ENCODE peak calls at places on chromosomes 11 and 22, in eight cellular contexts. T is mucosa of descending colon, X is foreskin fibroblast, H is OCI-LY7, F is thoracic aorta, L is A673, Z is astrocyte of the spinal cord, G is Peyer's patch. N is an unnamed sample.

GRCh38 chr11:32430586-32431357 is 4.6 kb downstream of the WT1 start:
- DNase-seq in T (no peak), X (no peak), H (no peak), F (no peak), L (no peak), Z (no peak), G (no peak), N (no peak)

GRCh38 chr11:117851852-117852251 is 24.6 kb downstream of the FXYD6 start:
- DNase-seq in T (no peak), X (no peak), H (no peak), F (no peak), L (no peak), Z (peak; percentile 8), G (no peak), N (peak; percentile 56)

GRCh38 chr11:1628506-1629325 is 859 bp upstream of the KRTAP5-5 start:
- DNase-seq in T (peak; percentile 59), X (peak; percentile 19), H (peak; percentile 43), F (no peak), L (peak; percentile 44), Z (peak; percentile 15), G (peak; percentile 75), N (no peak)

GRCh38 chr11:35567737-35568465 is 42.5 kb upstream of the PAMR1 start:
- DNase-seq in T (no peak), X (no peak), H (no peak), F (no peak), L (no peak), Z (peak; percentile 19), G (no peak), N (no peak)

GRCh38 chr11:117876341-117877119 is at the start of gene FXYD6:
- DNase-seq in T (peak; percentile 33), X (peak; percentile 6), H (no peak), F (no peak), L (peak; percentile 65), Z (peak; percentile 11), G (no peak), N (peak; percentile 76)

GRCh38 chr11:57324154-57324885 is 432 bp downstream of the TNKS1BP1 start:
- DNase-seq in T (peak; percentile 58), X (no peak), H (no peak), F (no peak), L (peak; percentile 57), Z (peak; percentile 56), G (peak; percentile 61), N (no peak)

GRCh38 chr11:76891793-76892192 is 31.1 kb downstream of the ACER3 start:
- DNase-seq in T (no peak), X (no peak), H (no peak), F (no peak), L (no peak), Z (no peak), G (no peak), N (no peak)

GRCh38 chr11:114169321-114169749 is 109.8 kb downstream of the ZBTB16 start:
- DNase-seq in T (no peak), X (peak; percentile 96), H (no peak), F (no peak), L (no peak), Z (no peak), G (no peak), N (no peak)

GRCh38 chr11:116217006-116217405 is 555.8 kb downstream of the BUD13 start:
- DNase-seq in T (peak; percentile 64), X (no peak), H (no peak), F (no peak), L (peak; percentile 45), Z (peak; percentile 39), G (peak; percentile 75), N (no peak)

GRCh38 chr11:44031549-44031948 is 16.2 kb upstream of the ACCSL start:
- DNase-seq in T (no peak), X (no peak), H (no peak), F (no peak), L (no peak), Z (no peak), G (no peak), N (peak; percentile 70)

GRCh38 chr22:42231929-42232328 is 38.5 kb downstream of the TCF20 start:
- DNase-seq in T (no peak), X (no peak), H (no peak), F (no peak), L (no peak), Z (no peak), G (no peak), N (no peak)

GRCh38 chr11:13962562-13963168 is at the start of gene SPON1:
- DNase-seq in T (peak; percentile 61), X (peak; percentile 12), H (no peak), F (no peak), L (peak; percentile 12), Z (peak; percentile 25), G (peak; percentile 69), N (no peak)

GRCh38 chr11:126032374-126032773 is 30.3 kb downstream of the CDON start:
- DNase-seq in T (no peak), X (no peak), H (no peak), F (no peak), L (no peak), Z (no peak), G (no peak), N (no peak)
- TF ChIP-seq CTCF in T (no peak), X (no peak), H (no peak), F (no peak), L (no peak), Z (no peak), G (no peak), N (no peak)

DNA sequence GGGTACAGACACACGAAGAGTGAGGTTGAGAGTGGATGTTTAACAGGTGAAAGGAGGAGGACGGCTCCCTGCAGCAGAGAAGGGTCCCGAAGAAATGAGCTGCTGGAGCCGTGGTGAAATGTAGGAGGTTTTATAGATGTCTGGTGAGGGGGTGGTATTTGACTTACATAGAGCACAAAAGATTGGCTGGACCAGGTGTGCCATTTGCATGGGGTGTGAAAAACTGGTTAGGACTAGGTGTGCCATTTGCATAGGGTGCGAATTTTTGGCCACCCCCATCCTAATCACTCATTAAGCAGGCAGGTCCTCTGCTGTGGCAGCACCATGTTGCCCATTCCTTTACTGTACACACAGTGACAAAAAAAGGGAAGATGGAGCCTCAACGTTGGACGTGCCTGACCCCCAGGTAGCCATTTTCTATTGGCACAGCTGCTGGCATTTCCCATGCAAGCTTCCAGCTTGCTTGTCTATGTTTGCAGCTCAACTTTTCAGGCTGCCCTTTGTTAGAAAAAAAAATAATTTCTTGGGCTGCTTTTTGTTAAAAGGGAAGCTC is 581.7 kb upstream of the B3GAT1 start:
- DNase-seq in T (no peak), X (no peak), H (no peak), F (no peak), L (no peak), Z (no peak), G (no peak), N (no peak)
- H3K4me3 ChIP-seq in T (no peak overlapping the region), X (no peak overlapping the region), H (no peak overlapping the region), F (no peak overlapping the region), L (no peak overlapping the region), Z (no peak overlapping the region), G (no peak overlapping the region), N (no peak overlapping the region)

GRCh38 chr11:86403458-86403857 is 28.8 kb downstream of the CCDC81 start:
- DNase-seq in T (no peak), X (no peak), H (no peak), F (no peak), L (no peak), Z (no peak), G (no peak), N (no peak)

GRCh38 chr11:86414032-86414431 is 39.3 kb downstream of the CCDC81 start:
- DNase-seq in T (no peak), X (no peak), H (no peak), F (no peak), L (no peak), Z (no peak), G (no peak), N (no peak)

DNA sequence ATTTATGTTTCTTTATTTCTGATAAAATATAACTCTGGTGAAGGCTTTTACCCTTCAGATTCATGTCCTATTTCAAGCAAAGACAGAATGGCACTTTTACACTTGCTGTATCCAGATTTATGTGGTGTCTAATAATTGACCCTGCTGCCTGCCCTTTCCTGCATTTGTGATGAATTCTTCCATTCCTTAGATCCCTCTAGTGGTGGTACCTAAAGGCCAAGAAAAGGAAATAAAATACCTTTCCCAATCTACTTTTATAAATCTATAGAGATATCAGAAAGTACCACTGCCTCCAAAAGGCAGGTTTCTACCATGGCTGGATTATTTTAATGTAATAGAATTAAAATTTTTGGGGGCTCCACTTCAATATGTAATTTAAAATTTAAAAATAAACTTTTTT is 34.2 kb downstream of the CCDC81 start:
- DNase-seq in T (no peak), X (no peak), H (no peak), F (no peak), L (no peak), Z (no peak), G (no peak), N (no peak)
- TF ChIP-seq CTCF in T (no peak), X (peak; percentile 33), H (peak; percentile 24), F (no peak), L (peak; percentile 33), Z (peak; percentile 50), G (no peak), N (no peak)

GRCh38 chr22:24201681-24202590 is 20.6 kb downstream of the SUSD2 start:
- DNase-seq in T (no peak), X (no peak), H (no peak), F (no peak), L (no peak), Z (no peak), G (no peak), N (no peak)
- H3K4me3 ChIP-seq in T (no peak overlapping the region), X (no peak overlapping the region), H (no peak overlapping the region), F (no peak overlapping the region), L (no peak overlapping the region), Z (no peak overlapping the region), G (no peak overlapping the region), N (no peak overlapping the region)

DNA sequence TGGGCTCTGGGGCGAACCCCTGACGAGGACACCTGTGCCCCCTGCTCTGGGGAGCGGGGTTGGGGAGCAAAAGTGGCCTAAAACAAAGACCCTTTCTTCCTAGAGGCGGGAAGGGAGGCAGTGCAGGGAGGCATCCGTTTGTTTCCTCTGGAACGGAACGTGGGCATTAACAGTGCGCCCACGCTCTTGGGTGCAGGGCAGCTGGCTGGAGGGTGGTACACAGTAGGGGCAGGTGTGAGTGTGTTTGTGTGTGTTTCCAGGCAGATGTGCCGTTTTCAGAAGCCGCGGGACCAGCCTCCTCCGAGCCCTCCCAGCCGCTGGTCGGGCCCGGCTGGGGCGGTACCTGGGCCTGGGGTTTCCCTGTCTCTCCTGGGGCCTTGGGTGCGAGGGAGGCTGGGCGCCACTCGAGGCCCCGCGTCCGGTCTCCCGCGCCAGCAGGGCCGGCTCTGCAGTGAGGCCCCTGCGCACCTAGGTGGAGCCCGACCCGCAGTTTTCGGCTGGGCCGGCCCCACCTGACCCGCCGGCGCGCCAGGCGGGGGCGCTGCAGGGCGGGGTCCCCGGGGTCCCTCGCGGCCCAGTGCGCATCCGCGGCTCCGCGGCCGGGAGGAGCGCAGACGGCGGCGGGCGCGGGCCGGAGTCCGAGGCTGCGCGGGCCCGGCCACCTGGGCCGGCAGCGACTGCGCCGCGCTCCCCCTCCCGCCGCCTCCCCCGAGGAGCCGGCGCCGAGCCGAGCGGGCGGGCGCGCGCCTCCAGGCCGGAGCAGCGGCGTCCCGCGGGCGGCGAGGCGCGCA is 1252.7 kb downstream of the BRD1 start:
- DNase-seq in T (peak; percentile 14), X (no peak), H (no peak), F (no peak), L (peak; percentile 87), Z (no peak), G (no peak), N (no peak)
- TF ChIP-seq CTCF in T (no peak), X (no peak), H (no peak), F (peak; percentile 46), L (peak; percentile 61), Z (no peak), G (peak; percentile 21), N (peak; percentile 16)

DNA sequence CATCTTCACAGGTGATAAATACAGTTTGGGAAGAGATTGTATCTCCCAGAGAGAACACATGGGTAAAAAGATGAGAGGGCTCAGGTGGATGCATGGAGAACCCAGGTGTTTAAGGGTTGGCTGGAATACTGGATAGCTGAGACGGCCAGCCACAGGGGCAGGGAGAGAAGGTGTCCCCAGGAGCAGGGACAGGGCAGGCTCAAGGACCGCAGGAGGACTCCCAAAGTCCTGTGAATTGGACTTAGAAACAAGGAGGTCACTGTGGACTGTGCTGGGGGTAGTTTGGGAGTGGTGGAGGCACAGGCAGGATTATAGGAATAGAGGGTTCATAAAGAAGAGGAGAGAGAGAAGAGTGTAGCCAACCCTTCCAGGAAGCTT is 103.8 kb upstream of the PARVA start:
- DNase-seq in T (no peak), X (no peak), H (no peak), F (no peak), L (no peak), Z (no peak), G (no peak), N (peak; percentile 64)
- H3K4me3 ChIP-seq in T (no peak overlapping the region), X (no peak overlapping the region), H (no peak overlapping the region), F (no peak overlapping the region), L (no peak overlapping the region), Z (no peak overlapping the region), G (no peak overlapping the region), N (no peak overlapping the region)

N was measured in coronary artery.